ENCODE peak calls at places on chromosomes 12 and 14, in four cellular contexts. S, C, K and W are unnamed samples.

GRCh38 chr14:75247286-75247922 is 31.2 kb upstream of the FOS start:
- DNase-seq in S (peak; percentile 40), C (peak; percentile 77), K (no peak), W (no peak)

GRCh38 chr12:115572440-115572839 is 705.1 kb downstream of the MED13L start:
- DNase-seq in S (peak; percentile 86), C (no peak), K (no peak), W (peak; percentile 30)

GRCh38 chr14:35333797-35334743 is 41.9 kb downstream of the PSMA6 start:
- DNase-seq in S (no peak), C (peak; percentile 78), K (no peak), W (no peak)

GRCh38 chr12:6549379-6550151 is 6.3 kb downstream of the IFFO1 start:
- DNase-seq in S (no peak), C (no peak), K (no peak), W (no peak)

GRCh38 chr12:45234134-45234865 is 18.4 kb downstream of the ANO6 start:
- DNase-seq in S (no peak), C (peak; percentile 92), K (peak; percentile 72), W (no peak)

GRCh38 chr12:123142948-123143752 is 7.7 kb downstream of the PITPNM2 start:
- DNase-seq in S (no peak), C (peak; percentile 66), K (peak; percentile 44), W (no peak)

GRCh38 chr14:23121401-23121800 is 2.3 kb upstream of the CEBPE start:
- DNase-seq in S (no peak), C (no peak), K (no peak), W (no peak)

GRCh38 chr12:121252712-121253345 is 42.9 kb downstream of the P2RX4 start:
- DNase-seq in S (no peak), C (no peak), K (peak; percentile 64), W (no peak)

GRCh38 chr14:104297313-104297704 is 158.9 kb downstream of the KIF26A start:
- DNase-seq in S (no peak), C (no peak), K (no peak), W (no peak)

GRCh38 chr12:31574803-31575573 is 15.9 kb downstream of the DENND5B start:
- DNase-seq in S (no peak), C (peak; percentile 23), K (no peak), W (no peak)

GRCh38 chr12:60174914-60175313 is 579.1 kb downstream of the SLC16A7 start:
- DNase-seq in S (no peak), C (no peak), K (no peak), W (no peak)

GRCh38 chr14:65813760-65814387 is 401.3 kb downstream of the FUT8 start:
- DNase-seq in S (no peak), C (no peak), K (no peak), W (no peak)

GRCh38 chr12:15629761-15630160 is 159.4 kb downstream of the EPS8 start:
- DNase-seq in S (no peak), C (no peak), K (no peak), W (no peak)

GRCh38 chr14:83478741-83479140 is 1945.1 kb upstream of the SEL1L start:
- DNase-seq in S (no peak), C (no peak), K (no peak), W (no peak)

GRCh38 chr14:104802913-104803184 is 1.9 kb downstream of the ZBTB42 start:
- DNase-seq in S (no peak), C (no peak), K (no peak), W (no peak)

GRCh38 chr12:114163766-114164165 is 197.6 kb upstream of the RBM19 start:
- DNase-seq in S (no peak), C (peak; percentile 38), K (no peak), W (no peak)

GRCh38 chr12:116954700-116955381 is 44.1 kb downstream of the FBXW8 start:
- DNase-seq in S (no peak), C (no peak), K (no peak), W (no peak)

GRCh38 chr12:84910549-84911241 is 1.9 kb downstream of the SLC6A15 start:
- DNase-seq in S (no peak), C (no peak), K (no peak), W (no peak)

GRCh38 chr14:22978873-22979671 is 3.3 kb downstream of the AJUBA start:
- DNase-seq in S (no peak), C (no peak), K (no peak), W (no peak)

GRCh38 chr14:26525057-26525456 is 72.8 kb downstream of the NOVA1 start:
- DNase-seq in S (no peak), C (no peak), K (no peak), W (no peak)

GRCh38 chr12:121467638-121468403 is 67.9 kb downstream of the RNF34 start:
- DNase-seq in S (no peak), C (no peak), K (no peak), W (no peak)

GRCh38 chr14:26204954-26205479 is 392.8 kb downstream of the NOVA1 start:
- DNase-seq in S (no peak), C (no peak), K (no peak), W (no peak)

GRCh38 chr14:105381446-105382342 is 16.6 kb upstream of the TEX22 start:
- DNase-seq in S (no peak), C (no peak), K (no peak), W (no peak)

GRCh38 chr12:57165741-57166140 is 18.3 kb upstream of the LRP1-AS start:
- DNase-seq in S (no peak), C (no peak), K (no peak), W (no peak)

GRCh38 chr12:65956056-65956738 is 131.9 kb downstream of the HMGA2 start:
- DNase-seq in S (no peak), C (no peak), K (no peak), W (no peak)

GRCh38 chr14:23090254-23090636 is 4.7 kb downstream of the ACIN1 start:
- DNase-seq in S (no peak), C (no peak), K (no peak), W (no peak)

GRCh38 chr14:53128706-53129105 is 24.4 kb downstream of the DDHD1 start:
- DNase-seq in S (no peak), C (no peak), K (no peak), W (no peak)

GRCh38 chr12:75409833-75410232 is 18.9 kb downstream of the GLIPR1L2 start:
- DNase-seq in S (no peak), C (no peak), K (no peak), W (no peak)

GRCh38 chr12:98464155-98464554 is 51.2 kb upstream of the TMPO start:
- DNase-seq in S (no peak), C (no peak), K (no peak), W (no peak)

GRCh38 chr12:58314610-58315009 is 373.2 kb downstream of the ATP23 start:
- DNase-seq in S (no peak), C (no peak), K (no peak), W (no peak)

GRCh38 chr14:91331761-91332447 is 85.7 kb downstream of the CCDC88C start:
- DNase-seq in S (no peak), C (no peak), K (no peak), W (no peak)
- TF ChIP-seq TAF1 in S (no peak), C (no peak), K (no peak), W (no peak)

GRCh38 chr12:11832100-11832499 is 182.6 kb downstream of the ETV6 start:
- DNase-seq in S (no peak), C (peak; percentile 31), K (no peak), W (no peak)

GRCh38 chr12:11829764-11830194 is 180.3 kb downstream of the ETV6 start:
- DNase-seq in S (no peak), C (no peak), K (no peak), W (no peak)

GRCh38 chr12:11833174-11833895 is 183.9 kb downstream of the ETV6 start:
- DNase-seq in S (no peak), C (no peak), K (no peak), W (no peak)

GRCh38 chr12:11827096-11827841 is 177.8 kb downstream of the ETV6 start:
- DNase-seq in S (no peak), C (no peak), K (peak; percentile 11), W (no peak)

DNA sequence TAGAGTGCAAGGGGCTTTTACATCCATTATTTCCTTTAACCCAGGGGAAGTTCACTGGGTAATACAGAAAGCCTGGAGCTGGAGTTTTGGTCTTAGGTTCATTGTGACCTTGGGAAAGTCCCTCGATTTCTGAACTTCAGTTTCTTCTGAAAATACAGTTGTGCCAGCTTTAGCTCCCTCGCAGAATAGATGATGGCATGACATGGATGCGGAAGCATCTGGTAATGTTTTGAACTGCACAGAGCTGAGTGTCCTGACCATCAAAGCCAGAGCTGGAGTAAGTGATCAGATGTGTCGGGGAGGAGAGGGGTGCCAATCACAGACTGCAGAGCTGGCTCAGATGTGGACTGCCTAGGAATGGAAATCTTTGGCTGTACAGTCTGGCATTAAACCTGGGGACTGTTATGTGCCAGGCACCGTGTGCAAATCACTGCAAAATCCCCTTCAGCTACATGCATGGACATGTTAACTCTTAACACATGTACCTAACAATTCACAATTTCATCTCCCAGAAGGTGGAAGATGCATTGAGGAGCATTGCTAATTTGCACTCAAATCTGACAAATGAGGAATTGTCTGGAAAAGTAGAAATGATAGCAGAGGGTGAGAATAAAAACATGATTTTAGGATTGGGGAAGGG is 180.9 kb downstream of the ETV6 start:
- DNase-seq in S (peak; percentile 61), C (no peak), K (no peak), W (no peak)
- TF ChIP-seq TAF1 in S (no peak), C (no peak), K (no peak), W (no peak)

DNA sequence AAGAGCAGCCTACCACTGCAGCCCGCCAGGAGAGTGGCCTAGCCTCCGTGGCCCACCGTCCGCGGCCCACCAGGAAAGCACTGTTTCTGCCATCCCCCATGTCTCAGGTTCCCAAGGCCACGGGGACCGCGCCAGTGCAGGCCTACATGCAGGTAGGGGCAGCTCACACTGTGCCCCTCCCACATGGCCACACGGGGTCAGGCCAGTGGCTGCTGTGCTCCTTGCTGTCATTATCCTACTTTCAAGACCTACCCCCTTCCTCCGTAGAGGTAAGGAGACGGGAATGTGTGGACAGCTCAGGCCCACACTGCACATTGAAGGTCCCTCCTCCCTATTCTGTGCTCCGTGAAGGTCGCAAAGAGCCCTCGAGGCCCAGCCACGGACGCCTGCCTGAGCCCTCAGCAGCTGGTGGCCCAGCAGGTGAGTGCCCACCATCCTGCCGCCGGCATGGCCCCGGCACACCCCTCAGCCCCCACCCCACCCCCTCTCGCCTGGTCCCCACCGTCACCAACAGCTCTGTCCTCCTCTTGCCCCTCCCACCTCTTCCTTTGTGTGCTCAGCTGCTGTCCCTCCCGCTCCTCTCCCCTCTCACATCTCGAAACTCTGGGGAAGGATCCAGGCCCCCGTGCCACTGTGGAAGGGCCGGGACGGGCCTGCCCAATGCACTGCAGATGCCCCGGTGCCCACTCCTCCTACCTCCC is 10.0 kb downstream of the DDX51 start:
- DNase-seq in S (no peak), C (no peak), K (peak; percentile 40), W (no peak)
- TF ChIP-seq TAF1 in S (no peak), C (no peak), K (no peak), W (no peak)

DNA sequence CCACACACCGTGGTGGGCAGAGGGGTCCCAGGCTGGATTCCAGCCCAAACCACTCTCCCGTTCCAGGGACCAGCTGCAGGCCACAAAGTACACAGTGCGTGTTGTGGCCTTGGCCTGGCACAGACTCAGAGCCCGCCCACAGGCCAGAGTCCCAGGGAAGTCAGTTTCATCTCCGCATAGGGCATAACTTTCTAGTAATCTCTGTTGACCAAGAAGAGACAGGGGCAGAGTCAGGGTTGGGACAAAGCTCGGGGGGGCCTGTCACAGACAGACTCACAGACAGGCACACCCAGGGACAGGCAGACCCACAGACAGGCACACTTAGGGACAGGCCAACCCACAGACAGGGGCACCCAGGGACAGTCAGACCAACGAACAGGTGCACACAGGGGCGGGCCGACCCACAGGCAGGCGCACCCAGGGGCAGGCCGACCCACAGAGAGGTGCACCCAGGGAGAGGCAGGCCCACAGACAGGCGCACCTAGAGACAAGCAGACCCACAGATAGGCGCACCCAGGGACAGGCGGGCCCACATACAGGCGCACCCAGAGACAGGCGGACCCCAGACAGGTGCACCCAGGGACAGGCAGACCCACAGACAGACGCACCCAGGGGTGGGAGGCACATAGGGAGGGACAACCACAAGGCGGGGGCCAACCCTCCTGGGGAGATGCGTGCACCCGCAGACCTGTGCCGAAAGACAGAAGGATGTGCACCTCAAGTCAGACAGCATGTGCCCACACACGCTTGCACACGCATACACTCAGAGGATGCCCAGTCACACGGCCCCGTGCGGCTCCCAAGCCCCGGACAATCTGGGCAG is 323.3 kb upstream of the RTL1 start:
- DNase-seq in S (no peak), C (peak; percentile 72), K (no peak), W (no peak)
- TF ChIP-seq TAF1 in S (no peak), C (no peak), K (no peak), W (no peak)